ENCODE peak calls at places on chromosomes 3 and 15, in ten cellular contexts. One of them, this sample, is unnamed.

GRCh38 chr3:120203016-120203415 is 82.0 kb downstream of the GPR156 start:
- DNase-seq in AG09309: peak
- DNase-seq in lower leg skin: peak
- DNase-seq in endodermal cell: no peak
- DNase-seq in HL-60: peak
- DNase-seq in epithelial cell of esophagus: peak
- DNase-seq in AG04450: peak
- DNase-seq in transverse colon: no peak
- DNase-seq in psoas muscle: peak
- DNase-seq in dorsolateral prefrontal cortex: no peak
- DNase-seq in this sample: peak

GRCh38 chr3:47381317-47382157 is 716 bp downstream of the PTPN23 start:
- DNase-seq in AG09309: peak
- DNase-seq in lower leg skin: peak
- DNase-seq in endodermal cell: peak
- DNase-seq in HL-60: peak
- DNase-seq in epithelial cell of esophagus: peak
- DNase-seq in AG04450: peak
- DNase-seq in transverse colon: peak
- DNase-seq in psoas muscle: peak
- DNase-seq in dorsolateral prefrontal cortex: peak
- DNase-seq in this sample: peak

GRCh38 chr15:41494922-41495735 is 1.5 kb downstream of the ITPKA start:
- DNase-seq in AG09309: no peak
- DNase-seq in lower leg skin: no peak
- DNase-seq in endodermal cell: peak
- DNase-seq in HL-60: no peak
- DNase-seq in epithelial cell of esophagus: no peak
- DNase-seq in AG04450: no peak
- DNase-seq in transverse colon: no peak
- DNase-seq in psoas muscle: no peak
- DNase-seq in dorsolateral prefrontal cortex: no peak
- DNase-seq in this sample: no peak

GRCh38 chr3:7504886-7505775 is 644.2 kb downstream of the GRM7 start:
- DNase-seq in AG09309: no peak
- DNase-seq in lower leg skin: no peak
- DNase-seq in endodermal cell: peak
- DNase-seq in HL-60: no peak
- DNase-seq in epithelial cell of esophagus: peak
- DNase-seq in AG04450: no peak
- DNase-seq in transverse colon: no peak
- DNase-seq in psoas muscle: no peak
- DNase-seq in dorsolateral prefrontal cortex: no peak
- DNase-seq in this sample: peak

GRCh38 chr15:56042982-56043980 is 49.9 kb upstream of the NEDD4 start:
- DNase-seq in AG09309: no peak
- DNase-seq in lower leg skin: no peak
- DNase-seq in endodermal cell: no peak
- DNase-seq in HL-60: no peak
- DNase-seq in epithelial cell of esophagus: no peak
- DNase-seq in AG04450: no peak
- DNase-seq in transverse colon: no peak
- DNase-seq in psoas muscle: no peak
- DNase-seq in dorsolateral prefrontal cortex: no peak
- DNase-seq in this sample: no peak

GRCh38 chr15:80531388-80532184 is 127.4 kb downstream of the ARNT2 start:
- DNase-seq in AG09309: no peak
- DNase-seq in lower leg skin: no peak
- DNase-seq in endodermal cell: no peak
- DNase-seq in HL-60: no peak
- DNase-seq in epithelial cell of esophagus: no peak
- DNase-seq in AG04450: no peak
- DNase-seq in transverse colon: no peak
- DNase-seq in psoas muscle: peak
- DNase-seq in dorsolateral prefrontal cortex: no peak
- DNase-seq in this sample: peak

GRCh38 chr3:184541886-184542562 is 19.6 kb upstream of the EPHB3 start:
- DNase-seq in AG09309: no peak
- DNase-seq in lower leg skin: no peak
- DNase-seq in endodermal cell: peak
- DNase-seq in HL-60: no peak
- DNase-seq in epithelial cell of esophagus: no peak
- DNase-seq in AG04450: no peak
- DNase-seq in transverse colon: no peak
- DNase-seq in psoas muscle: no peak
- DNase-seq in dorsolateral prefrontal cortex: no peak
- DNase-seq in this sample: no peak

GRCh38 chr3:74599564-74599963 is 14.9 kb downstream of the CNTN3 start:
- DNase-seq in AG09309: peak
- DNase-seq in lower leg skin: no peak
- DNase-seq in endodermal cell: no peak
- DNase-seq in HL-60: no peak
- DNase-seq in epithelial cell of esophagus: peak
- DNase-seq in AG04450: no peak
- DNase-seq in transverse colon: no peak
- DNase-seq in psoas muscle: no peak
- DNase-seq in dorsolateral prefrontal cortex: no peak
- DNase-seq in this sample: peak

GRCh38 chr3:135106445-135106844 is 311.4 kb downstream of the EPHB1 start:
- DNase-seq in AG09309: no peak
- DNase-seq in lower leg skin: no peak
- DNase-seq in endodermal cell: peak
- DNase-seq in HL-60: peak
- DNase-seq in epithelial cell of esophagus: peak
- DNase-seq in AG04450: no peak
- DNase-seq in transverse colon: peak
- DNase-seq in psoas muscle: no peak
- DNase-seq in dorsolateral prefrontal cortex: no peak
- DNase-seq in this sample: peak

GRCh38 chr3:33592999-33593398 is 125.1 kb downstream of the CLASP2 start:
- DNase-seq in AG09309: no peak
- DNase-seq in lower leg skin: no peak
- DNase-seq in endodermal cell: no peak
- DNase-seq in HL-60: no peak
- DNase-seq in epithelial cell of esophagus: no peak
- DNase-seq in AG04450: no peak
- DNase-seq in transverse colon: no peak
- DNase-seq in psoas muscle: no peak
- DNase-seq in dorsolateral prefrontal cortex: no peak
- DNase-seq in this sample: no peak

GRCh38 chr3:188170461-188171459 is 16.8 kb downstream of the LPP start:
- DNase-seq in AG09309: no peak
- DNase-seq in lower leg skin: no peak
- DNase-seq in endodermal cell: no peak
- DNase-seq in HL-60: no peak
- DNase-seq in epithelial cell of esophagus: peak
- DNase-seq in AG04450: no peak
- DNase-seq in transverse colon: no peak
- DNase-seq in psoas muscle: no peak
- DNase-seq in dorsolateral prefrontal cortex: no peak
- DNase-seq in this sample: no peak
- H3K4me3 ChIP-seq in AG09309: no peak
- H3K4me3 ChIP-seq in lower leg skin: no peak
- H3K4me3 ChIP-seq in endodermal cell: no peak
- H3K4me3 ChIP-seq in HL-60: no peak
- H3K4me3 ChIP-seq in epithelial cell of esophagus: no peak
- H3K4me3 ChIP-seq in AG04450: no peak
- H3K4me3 ChIP-seq in transverse colon: no peak
- H3K4me3 ChIP-seq in psoas muscle: no peak
- H3K4me3 ChIP-seq in dorsolateral prefrontal cortex: no peak
- H3K4me3 ChIP-seq in this sample: no peak

DNA sequence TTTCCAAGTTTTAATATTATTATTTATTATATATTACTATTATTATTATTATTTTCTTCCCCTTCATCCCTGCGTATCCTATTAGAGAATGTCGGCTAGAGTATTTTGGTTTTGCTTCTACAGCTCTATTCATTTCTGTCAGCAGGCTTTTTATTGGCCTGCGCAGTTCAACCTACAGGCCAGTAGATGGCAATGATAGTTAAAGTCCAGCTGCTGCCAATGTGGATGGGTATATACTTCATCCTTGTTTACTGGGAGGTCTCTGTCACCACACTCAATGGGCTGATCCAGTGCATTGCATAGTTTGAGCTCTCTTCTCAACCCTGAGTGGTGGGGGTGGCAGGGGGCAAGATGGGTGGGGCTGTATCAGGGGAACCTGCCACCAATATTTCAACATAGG is 799.8 kb downstream of the NSUN3 start:
- DNase-seq in AG09309: no peak
- DNase-seq in lower leg skin: no peak
- DNase-seq in endodermal cell: peak
- DNase-seq in HL-60: no peak
- DNase-seq in epithelial cell of esophagus: peak
- DNase-seq in AG04450: no peak
- DNase-seq in transverse colon: no peak
- DNase-seq in psoas muscle: no peak
- DNase-seq in dorsolateral prefrontal cortex: no peak
- DNase-seq in this sample: peak
- TF ChIP-seq CTCF in AG09309: peak
- TF ChIP-seq CTCF in lower leg skin: no peak
- TF ChIP-seq CTCF in endodermal cell: peak
- TF ChIP-seq CTCF in HL-60: peak
- TF ChIP-seq CTCF in epithelial cell of esophagus: peak
- TF ChIP-seq CTCF in AG04450: peak
- TF ChIP-seq CTCF in transverse colon: peak
- TF ChIP-seq CTCF in psoas muscle: no peak
- TF ChIP-seq CTCF in dorsolateral prefrontal cortex: no peak
- TF ChIP-seq CTCF in this sample: peak

GRCh38 chr3:25432191-25432720 is 4.2 kb downstream of the RARB start:
- DNase-seq in AG09309: no peak
- DNase-seq in lower leg skin: no peak
- DNase-seq in endodermal cell: no peak
- DNase-seq in HL-60: no peak
- DNase-seq in epithelial cell of esophagus: no peak
- DNase-seq in AG04450: no peak
- DNase-seq in transverse colon: no peak
- DNase-seq in psoas muscle: no peak
- DNase-seq in dorsolateral prefrontal cortex: no peak
- DNase-seq in this sample: no peak
- H3K4me3 ChIP-seq in AG09309: no peak
- H3K4me3 ChIP-seq in lower leg skin: no peak
- H3K4me3 ChIP-seq in endodermal cell: peak
- H3K4me3 ChIP-seq in HL-60: no peak
- H3K4me3 ChIP-seq in epithelial cell of esophagus: no peak
- H3K4me3 ChIP-seq in AG04450: no peak
- H3K4me3 ChIP-seq in transverse colon: no peak
- H3K4me3 ChIP-seq in psoas muscle: peak
- H3K4me3 ChIP-seq in dorsolateral prefrontal cortex: peak
- H3K4me3 ChIP-seq in this sample: no peak

DNA sequence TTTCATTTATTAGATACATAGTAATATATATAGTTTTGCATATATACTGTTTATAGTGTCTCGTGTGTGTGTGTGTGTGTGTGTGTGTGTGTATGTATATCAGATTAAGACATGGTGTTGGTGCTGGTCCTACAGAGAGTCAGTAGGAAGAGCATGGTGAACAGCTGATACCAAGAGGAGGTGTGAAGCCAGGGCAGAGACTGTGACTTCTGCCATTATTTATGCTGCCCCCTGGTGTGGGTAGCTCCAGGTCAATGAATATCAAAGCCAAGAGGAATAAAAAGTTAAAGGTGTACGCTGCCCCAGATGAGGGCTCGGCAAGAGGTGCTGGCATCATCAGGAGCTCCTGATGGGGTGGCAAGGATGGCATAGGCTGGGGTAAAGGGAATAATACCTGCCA is 299.5 kb upstream of the RASGRP1 start:
- DNase-seq in AG09309: no peak
- DNase-seq in lower leg skin: no peak
- DNase-seq in endodermal cell: peak
- DNase-seq in HL-60: no peak
- DNase-seq in epithelial cell of esophagus: no peak
- DNase-seq in AG04450: no peak
- DNase-seq in transverse colon: no peak
- DNase-seq in psoas muscle: no peak
- DNase-seq in dorsolateral prefrontal cortex: no peak
- DNase-seq in this sample: no peak
- TF ChIP-seq CTCF in AG09309: no peak
- TF ChIP-seq CTCF in lower leg skin: no peak
- TF ChIP-seq CTCF in endodermal cell: peak
- TF ChIP-seq CTCF in HL-60: no peak
- TF ChIP-seq CTCF in epithelial cell of esophagus: no peak
- TF ChIP-seq CTCF in AG04450: peak
- TF ChIP-seq CTCF in transverse colon: no peak
- TF ChIP-seq CTCF in psoas muscle: no peak
- TF ChIP-seq CTCF in dorsolateral prefrontal cortex: no peak
- TF ChIP-seq CTCF in this sample: peak

GRCh38 chr3:159765860-159766294 is 222.8 kb upstream of the IL12A start:
- DNase-seq in AG09309: no peak
- DNase-seq in lower leg skin: no peak
- DNase-seq in endodermal cell: no peak
- DNase-seq in HL-60: no peak
- DNase-seq in epithelial cell of esophagus: peak
- DNase-seq in AG04450: no peak
- DNase-seq in transverse colon: no peak
- DNase-seq in psoas muscle: no peak
- DNase-seq in dorsolateral prefrontal cortex: no peak
- DNase-seq in this sample: no peak
- H3K4me3 ChIP-seq in AG09309: peak
- H3K4me3 ChIP-seq in lower leg skin: no peak
- H3K4me3 ChIP-seq in endodermal cell: peak
- H3K4me3 ChIP-seq in HL-60: no peak
- H3K4me3 ChIP-seq in epithelial cell of esophagus: peak
- H3K4me3 ChIP-seq in AG04450: peak
- H3K4me3 ChIP-seq in transverse colon: peak
- H3K4me3 ChIP-seq in psoas muscle: peak
- H3K4me3 ChIP-seq in dorsolateral prefrontal cortex: peak
- H3K4me3 ChIP-seq in this sample: peak

GRCh38 chr3:63328386-63328785 is 50.3 kb downstream of the SYNPR start:
- DNase-seq in AG09309: no peak
- DNase-seq in lower leg skin: no peak
- DNase-seq in endodermal cell: no peak
- DNase-seq in HL-60: no peak
- DNase-seq in epithelial cell of esophagus: peak
- DNase-seq in AG04450: no peak
- DNase-seq in transverse colon: no peak
- DNase-seq in psoas muscle: no peak
- DNase-seq in dorsolateral prefrontal cortex: no peak
- DNase-seq in this sample: peak

GRCh38 chr3:63331520-63331919 is 53.4 kb downstream of the SYNPR start:
- DNase-seq in AG09309: no peak
- DNase-seq in lower leg skin: no peak
- DNase-seq in endodermal cell: no peak
- DNase-seq in HL-60: no peak
- DNase-seq in epithelial cell of esophagus: no peak
- DNase-seq in AG04450: no peak
- DNase-seq in transverse colon: no peak
- DNase-seq in psoas muscle: no peak
- DNase-seq in dorsolateral prefrontal cortex: no peak
- DNase-seq in this sample: no peak

DNA sequence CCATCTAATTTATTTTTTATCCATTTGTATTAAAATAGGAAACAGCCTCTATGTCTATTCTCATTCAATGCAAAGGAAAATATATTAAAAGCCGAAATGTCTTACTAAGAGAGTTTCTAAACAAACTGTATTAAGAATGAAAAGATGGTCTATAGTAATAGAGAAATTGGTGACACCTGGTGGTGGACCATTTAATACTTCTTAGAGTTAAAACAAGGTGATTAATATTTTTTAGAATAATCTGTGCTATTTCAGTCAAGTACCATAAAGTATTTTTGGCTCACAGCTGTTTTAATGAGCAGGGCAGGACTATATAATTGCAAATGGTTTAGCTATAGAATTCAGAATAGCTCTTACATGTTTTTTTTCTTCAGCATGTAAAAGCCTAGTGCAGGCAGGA is 55.7 kb downstream of the SYNPR start:
- DNase-seq in AG09309: no peak
- DNase-seq in lower leg skin: no peak
- DNase-seq in endodermal cell: no peak
- DNase-seq in HL-60: no peak
- DNase-seq in epithelial cell of esophagus: peak
- DNase-seq in AG04450: no peak
- DNase-seq in transverse colon: no peak
- DNase-seq in psoas muscle: no peak
- DNase-seq in dorsolateral prefrontal cortex: no peak
- DNase-seq in this sample: peak
- TF ChIP-seq CTCF in AG09309: no peak
- TF ChIP-seq CTCF in lower leg skin: no peak
- TF ChIP-seq CTCF in endodermal cell: peak
- TF ChIP-seq CTCF in HL-60: no peak
- TF ChIP-seq CTCF in epithelial cell of esophagus: peak
- TF ChIP-seq CTCF in AG04450: no peak
- TF ChIP-seq CTCF in transverse colon: no peak
- TF ChIP-seq CTCF in psoas muscle: no peak
- TF ChIP-seq CTCF in dorsolateral prefrontal cortex: no peak
- TF ChIP-seq CTCF in this sample: peak

This sample was measured in fibroblast of pulmonary artery.